ENCODE peak calls at places on chromosomes 13 and 19, in four cellular contexts. One of them, this sample, is unnamed.

GRCh38 chr19:34838248-34838647 is 65.2 kb upstream of the ZNF599 start:
- DNase-seq in ascending aorta: no peak
- DNase-seq in aorta: no peak
- DNase-seq in adipocyte: no peak
- DNase-seq in this sample: no peak

GRCh38 chr13:111893071-111893606 is 173.8 kb upstream of the SOX1 start:
- DNase-seq in aorta: no peak
- DNase-seq in adipocyte: no peak
- DNase-seq in ascending aorta: no peak
- DNase-seq in this sample: no peak

GRCh38 chr13:38381840-38382239 is 32.2 kb downstream of the UFM1 start:
- DNase-seq in aorta: no peak
- DNase-seq in ascending aorta: no peak
- DNase-seq in adipocyte: peak; percentile 15
- DNase-seq in this sample: no peak

GRCh38 chr19:50922316-50922853 is 11.2 kb upstream of the KLK4 start:
- DNase-seq in aorta: peak; percentile 63
- DNase-seq in adipocyte: peak; percentile 91
- DNase-seq in ascending aorta: no peak
- DNase-seq in this sample: peak; percentile 86

GRCh38 chr19:16365300-16365996 is 40.8 kb downstream of the KLF2 start:
- DNase-seq in aorta: no peak
- DNase-seq in adipocyte: no peak
- DNase-seq in ascending aorta: no peak
- DNase-seq in this sample: no peak

GRCh38 chr13:110555601-110556223 is 5.8 kb downstream of the RAB20 start:
- DNase-seq in aorta: no peak
- DNase-seq in adipocyte: no peak
- DNase-seq in ascending aorta: no peak
- DNase-seq in this sample: no peak

GRCh38 chr19:35114656-35115537 is 726 bp upstream of the FXYD3 start:
- DNase-seq in adipocyte: peak; percentile 77
- DNase-seq in ascending aorta: peak; percentile 80
- DNase-seq in aorta: peak; percentile 67
- DNase-seq in this sample: peak; percentile 74

GRCh38 chr19:10998045-10998533 is 37.3 kb downstream of the SMARCA4 start:
- DNase-seq in adipocyte: peak; percentile 7
- DNase-seq in aorta: no peak
- DNase-seq in ascending aorta: no peak
- DNase-seq in this sample: no peak

GRCh38 chr19:38710928-38711725 is 33.1 kb downstream of the CAPN12 start:
- DNase-seq in ascending aorta: no peak
- DNase-seq in adipocyte: no peak
- DNase-seq in aorta: no peak
- DNase-seq in this sample: no peak

GRCh38 chr13:40275636-40276035 is 390.8 kb downstream of the FOXO1 start:
- DNase-seq in aorta: no peak
- DNase-seq in adipocyte: no peak
- DNase-seq in ascending aorta: no peak
- DNase-seq in this sample: no peak

GRCh38 chr19:50511069-50511822 is at the start of gene JOSD2:
- DNase-seq in adipocyte: peak; percentile 100
- DNase-seq in ascending aorta: peak; percentile 100
- DNase-seq in aorta: peak; percentile 99
- DNase-seq in this sample: peak; percentile 98

GRCh38 chr13:113147206-113147605 is 11.2 kb upstream of the PROZ start:
- DNase-seq in ascending aorta: peak; percentile 56
- DNase-seq in aorta: no peak
- DNase-seq in adipocyte: no peak
- DNase-seq in this sample: no peak

GRCh38 chr19:54388001-54388802 is 23.5 kb upstream of the LAIR1 start:
- DNase-seq in ascending aorta: no peak
- DNase-seq in adipocyte: peak; percentile 8
- DNase-seq in aorta: peak; percentile 72
- DNase-seq in this sample: no peak
- H3K4me3 ChIP-seq in ascending aorta: no peak overlapping the region
- H3K4me3 ChIP-seq in adipocyte: peak overlapping the region; percentile 48
- H3K4me3 ChIP-seq in aorta: no peak overlapping the region
- H3K4me3 ChIP-seq in this sample: no peak overlapping the region

GRCh38 chr13:21008026-21008425 is 53.4 kb downstream of the LATS2 start:
- DNase-seq in adipocyte: no peak
- DNase-seq in aorta: no peak
- DNase-seq in ascending aorta: no peak
- DNase-seq in this sample: no peak
- H3K4me1 ChIP-seq in adipocyte: peaks cover 37% of the 10 kb centered on the region
- H3K4me1 ChIP-seq in aorta: peaks cover 2% of the 10 kb centered on the region
- H3K4me1 ChIP-seq in ascending aorta: peaks cover 41% of the 10 kb centered on the region
- H3K4me1 ChIP-seq in this sample: no peaks in the 10 kb centered on the region

GRCh38 chr19:57947088-57947418 is 453 bp downstream of the ZNF256 start:
- DNase-seq in aorta: no peak
- DNase-seq in adipocyte: no peak
- DNase-seq in ascending aorta: no peak
- DNase-seq in this sample: peak; percentile 14

GRCh38 chr19:57935731-57936130 is 529 bp upstream of the ZNF418 start:
- DNase-seq in adipocyte: no peak
- DNase-seq in aorta: no peak
- DNase-seq in ascending aorta: no peak
- DNase-seq in this sample: no peak

GRCh38 chr19:57946316-57946715 is 1.2 kb downstream of the ZNF256 start:
- DNase-seq in adipocyte: no peak
- DNase-seq in aorta: no peak
- DNase-seq in ascending aorta: no peak
- DNase-seq in this sample: no peak

GRCh38 chr19:57947419-57948134 is at the start of gene ZNF256:
- DNase-seq in aorta: peak; percentile 96
- DNase-seq in adipocyte: peak; percentile 97
- DNase-seq in ascending aorta: peak; percentile 95
- DNase-seq in this sample: peak; percentile 98

DNA sequence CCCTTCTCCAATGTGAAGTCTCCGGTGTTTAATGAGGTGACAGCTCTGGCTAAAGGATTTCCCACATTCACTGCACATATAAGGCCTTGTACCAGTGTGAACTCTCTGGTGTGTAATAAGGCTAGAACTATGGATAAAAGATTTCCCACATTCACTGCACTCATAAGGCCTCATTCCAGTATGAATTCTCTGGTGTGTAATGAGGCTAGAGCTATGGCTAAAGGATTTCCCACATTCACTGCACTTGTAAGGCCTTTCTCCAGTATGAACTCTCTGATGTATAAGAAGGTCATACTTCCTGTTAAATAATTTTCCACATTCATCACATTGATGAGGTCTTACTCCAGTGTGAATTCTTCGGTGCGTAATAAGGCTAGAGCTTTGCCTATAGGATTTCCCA is 5.9 kb downstream of the ZNF256 start:
- DNase-seq in ascending aorta: no peak
- DNase-seq in aorta: no peak
- DNase-seq in adipocyte: no peak
- DNase-seq in this sample: no peak
- H3K9me3 ChIP-seq in ascending aorta: peaks cover 80% of the 10 kb centered on the region
- H3K9me3 ChIP-seq in aorta: peaks cover 35% of the 10 kb centered on the region
- H3K9me3 ChIP-seq in adipocyte: peaks cover 24% of the 10 kb centered on the region
- H3K9me3 ChIP-seq in this sample: no peaks in the 10 kb centered on the region

GRCh38 chr13:98999635-98999952 is 21.7 kb upstream of the DOCK9 start:
- DNase-seq in adipocyte: peak; percentile 43
- DNase-seq in aorta: no peak
- DNase-seq in ascending aorta: no peak
- DNase-seq in this sample: no peak
- H3K4me3 ChIP-seq in adipocyte: peak overlapping the region; percentile 2
- H3K4me3 ChIP-seq in aorta: no peak overlapping the region
- H3K4me3 ChIP-seq in ascending aorta: no peak overlapping the region
- H3K4me3 ChIP-seq in this sample: no peak overlapping the region

GRCh38 chr19:29662604-29663404 is 2.5 kb upstream of the PLEKHF1 start:
- DNase-seq in aorta: peak; percentile 87
- DNase-seq in ascending aorta: peak; percentile 91
- DNase-seq in adipocyte: peak; percentile 96
- DNase-seq in this sample: no peak

GRCh38 chr19:29665215-29665825 is at the start of gene PLEKHF1:
- DNase-seq in aorta: peak; percentile 94
- DNase-seq in ascending aorta: peak; percentile 95
- DNase-seq in adipocyte: peak; percentile 95
- DNase-seq in this sample: peak; percentile 92

GRCh38 chr19:29663861-29664752 is 1.2 kb upstream of the PLEKHF1 start:
- DNase-seq in aorta: no peak
- DNase-seq in ascending aorta: no peak
- DNase-seq in adipocyte: peak; percentile 21
- DNase-seq in this sample: no peak

GRCh38 chr19:29665826-29666633 is 769 bp downstream of the PLEKHF1 start:
- DNase-seq in aorta: peak; percentile 85
- DNase-seq in adipocyte: peak; percentile 63
- DNase-seq in ascending aorta: peak; percentile 88
- DNase-seq in this sample: no peak

GRCh38 chr19:29664753-29665214 is 477 bp upstream of the PLEKHF1 start:
- DNase-seq in adipocyte: no peak
- DNase-seq in ascending aorta: no peak
- DNase-seq in aorta: no peak
- DNase-seq in this sample: no peak
- H3K4me1 ChIP-seq in adipocyte: peaks cover 67% of the 10 kb centered on the region
- H3K4me1 ChIP-seq in ascending aorta: peaks cover 63% of the 10 kb centered on the region
- H3K4me1 ChIP-seq in aorta: peaks cover 2% of the 10 kb centered on the region
- H3K4me1 ChIP-seq in this sample: no peaks in the 10 kb centered on the region

DNA sequence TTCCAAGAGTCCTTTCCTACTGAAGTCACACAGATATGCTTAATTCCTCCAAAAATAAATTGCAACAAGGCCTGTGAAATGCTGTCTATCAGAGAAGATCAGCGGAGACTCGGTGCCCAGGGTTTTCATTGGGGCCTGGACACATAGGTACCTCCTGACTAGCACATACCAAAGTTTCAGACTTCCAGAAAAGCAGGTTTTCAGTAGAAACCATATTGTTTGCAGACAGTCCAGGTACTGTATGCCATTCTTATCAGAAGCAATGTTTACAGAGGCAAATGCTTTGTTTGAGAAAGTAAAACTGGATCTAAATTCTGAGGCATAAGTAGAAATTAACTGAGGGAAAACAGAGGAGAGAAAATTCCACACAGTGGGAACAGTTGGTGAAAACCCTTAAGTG is 12.8 kb downstream of the ZNF229 start:
- DNase-seq in aorta: no peak
- DNase-seq in ascending aorta: no peak
- DNase-seq in adipocyte: no peak
- DNase-seq in this sample: no peak
- H3K9me3 ChIP-seq in aorta: peaks cover 35% of the 10 kb centered on the region
- H3K9me3 ChIP-seq in ascending aorta: peaks cover 73% of the 10 kb centered on the region
- H3K9me3 ChIP-seq in adipocyte: peaks cover 28% of the 10 kb centered on the region
- H3K9me3 ChIP-seq in this sample: no peaks in the 10 kb centered on the region

DNA sequence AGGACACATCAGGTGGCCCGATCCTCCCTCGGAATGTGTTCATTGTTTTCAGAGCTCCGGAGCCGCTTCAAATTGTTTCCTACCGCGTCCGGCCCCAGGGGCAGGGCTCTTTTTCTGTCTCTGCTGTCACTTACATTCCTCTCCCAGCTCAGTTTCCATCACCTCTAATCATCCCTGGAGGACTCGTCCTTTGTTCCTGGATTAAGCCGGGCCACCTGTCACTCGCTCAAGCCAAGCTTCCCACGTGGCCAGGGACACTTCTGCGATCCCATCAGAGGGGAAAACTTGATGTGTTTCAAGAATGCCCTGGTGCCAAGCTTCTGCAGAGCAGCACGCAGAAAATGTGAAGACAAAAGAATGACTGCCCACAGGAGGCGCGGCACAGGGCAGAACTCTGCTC is 13.5 kb downstream of the IL17D start:
- DNase-seq in aorta: no peak
- DNase-seq in ascending aorta: no peak
- DNase-seq in adipocyte: no peak
- DNase-seq in this sample: no peak
- H3K4me3 ChIP-seq in aorta: no peak overlapping the region
- H3K4me3 ChIP-seq in ascending aorta: no peak overlapping the region
- H3K4me3 ChIP-seq in adipocyte: no peak overlapping the region
- H3K4me3 ChIP-seq in this sample: no peak overlapping the region

DNA sequence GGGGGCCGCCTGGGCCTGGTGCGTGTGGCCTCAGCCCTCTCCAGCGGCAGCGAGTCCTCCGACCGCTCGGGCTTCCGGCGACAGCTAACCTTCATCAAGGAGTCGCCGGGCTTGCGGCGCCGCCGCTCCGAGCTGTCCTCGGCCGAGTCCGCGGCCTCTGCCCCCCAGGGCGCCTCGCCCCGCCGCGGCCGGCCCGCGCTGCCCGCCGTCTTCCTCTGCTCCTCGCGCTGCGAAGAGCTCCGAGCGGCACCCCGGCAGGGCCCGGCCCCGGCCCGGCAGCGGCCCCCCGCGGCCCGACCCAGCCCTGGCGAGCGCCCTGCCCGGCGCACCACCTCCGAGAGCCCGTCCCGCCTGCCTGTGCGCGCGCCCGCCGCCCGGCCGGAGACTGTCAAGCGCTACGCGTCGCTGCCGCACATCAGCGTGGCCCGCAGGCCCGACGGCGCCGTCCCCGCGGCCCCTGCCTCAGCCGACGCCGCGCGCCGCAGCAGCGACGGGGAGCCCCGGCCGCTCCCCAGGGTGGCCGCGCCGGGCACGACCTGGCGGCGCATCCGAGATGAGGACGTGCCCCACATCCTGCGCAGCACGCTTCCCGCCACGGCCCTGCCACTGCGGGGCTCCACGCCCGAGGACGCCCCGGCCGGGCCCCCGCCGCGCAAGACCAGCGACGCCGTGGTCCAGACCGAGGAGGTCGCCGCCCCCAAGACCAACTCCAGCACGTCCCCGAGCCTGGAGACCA is 9.6 kb downstream of the C19orf25 start:
- DNase-seq in ascending aorta: no peak
- DNase-seq in adipocyte: no peak
- DNase-seq in aorta: no peak
- DNase-seq in this sample: no peak
- H3K4me1 ChIP-seq in ascending aorta: peaks cover 41% of the 10 kb centered on the region
- H3K4me1 ChIP-seq in adipocyte: peaks cover 16% of the 10 kb centered on the region
- H3K4me1 ChIP-seq in aorta: no peaks in the 10 kb centered on the region
- H3K4me1 ChIP-seq in this sample: peaks cover 14% of the 10 kb centered on the region

GRCh38 chr19:6930190-6930589 is 42.8 kb downstream of the ADGRE1 start:
- DNase-seq in adipocyte: no peak
- DNase-seq in ascending aorta: no peak
- DNase-seq in aorta: no peak
- DNase-seq in this sample: no peak

GRCh38 chr19:6935618-6936017 is 48.2 kb downstream of the ADGRE1 start:
- DNase-seq in adipocyte: no peak
- DNase-seq in ascending aorta: no peak
- DNase-seq in aorta: no peak
- DNase-seq in this sample: no peak

DNA sequence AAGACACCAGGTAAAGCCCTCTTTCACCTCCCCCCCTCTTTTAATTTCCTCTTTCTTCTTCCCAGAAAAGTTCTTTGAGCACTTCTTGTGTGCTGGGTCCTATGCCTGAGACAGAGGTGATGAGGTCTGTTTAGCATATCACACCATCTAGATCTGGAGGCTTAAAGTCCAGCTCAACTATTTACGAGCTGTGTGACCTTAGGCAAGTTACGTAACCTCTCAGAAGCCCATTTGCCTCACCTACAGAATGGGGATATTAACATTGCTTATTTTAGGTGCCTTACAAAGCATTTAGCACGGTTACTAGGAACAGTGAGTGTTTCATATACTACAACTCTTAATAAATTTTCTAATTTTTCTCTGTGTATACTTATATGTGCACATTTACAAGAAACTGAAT is 47.7 kb downstream of the ADGRE1 start:
- DNase-seq in ascending aorta: no peak
- DNase-seq in adipocyte: no peak
- DNase-seq in aorta: no peak
- DNase-seq in this sample: no peak
- H3K9me3 ChIP-seq in ascending aorta: no peaks in the 10 kb centered on the region
- H3K9me3 ChIP-seq in adipocyte: peaks cover 4% of the 10 kb centered on the region
- H3K9me3 ChIP-seq in aorta: peaks cover 11% of the 10 kb centered on the region
- H3K9me3 ChIP-seq in this sample: no peaks in the 10 kb centered on the region

This sample was measured in BE2C.